ENCODE peak calls at places on chromosomes 1 and 21, in six cellular contexts. Z is SHP77 treated with DMSO at 0.1 percent for 48 hours, Y is type B pancreatic cell, H is NCI-H2081, U is fibroblast of lung, Q is HS-5. V is an unnamed sample.

GRCh38 chr1:165143437-165144065 is 213.0 kb downstream of the LMX1A start:
- DNase-seq in H (peak), U (no peak), Z (no peak), Q (no peak), Y (no peak), V (peak)

GRCh38 chr1:176206006-176206960 is 803 bp downstream of the COP1 start:
- DNase-seq in H (peak), Y (peak), Q (no peak), U (peak), Z (no peak), V (peak)

GRCh38 chr1:54267815-54268551 is 68.0 kb downstream of the MRPL37 start:
- DNase-seq in H (no peak), Q (no peak), U (no peak), Z (no peak), Y (no peak), V (no peak)

GRCh38 chr1:116909511-116910378 is at the start of gene PTGFRN:
- DNase-seq in U (peak), H (peak), Z (peak), Q (no peak), Y (peak), V (peak)

GRCh38 chr1:178031856-178032320 is 62.0 kb upstream of the RASAL2 start:
- DNase-seq in Y (no peak), H (peak), Z (peak), Q (peak), U (peak), V (peak)

GRCh38 chr21:28627691-28628090 is 365.0 kb downstream of the LTN1 start:
- DNase-seq in Z (no peak), Q (no peak), U (no peak), H (no peak), Y (no peak), V (no peak)

GRCh38 chr1:189821838-189822237 is 655.8 kb downstream of the BRINP3 start:
- DNase-seq in U (peak), Z (no peak), H (no peak), Q (peak), Y (no peak), V (no peak)

GRCh38 chr1:41670558-41670957 is 186.1 kb upstream of the EDN2 start:
- DNase-seq in U (peak), Q (no peak), Y (no peak), H (no peak), Z (no peak), V (no peak)

GRCh38 chr1:87951852-87952251 is 623.2 kb downstream of the LMO4 start:
- DNase-seq in U (no peak), H (no peak), Z (no peak), Y (no peak), Q (no peak), V (no peak)

GRCh38 chr1:34781071-34781843 is at the start of gene GJB3:
- DNase-seq in Y (no peak), Q (no peak), H (no peak), U (no peak), Z (no peak), V (peak)

GRCh38 chr1:77589231-77589630 is 93.2 kb downstream of the ZZZ3 start:
- DNase-seq in U (no peak), Y (no peak), H (no peak), Z (no peak), Q (no peak), V (no peak)

GRCh38 chr1:167526659-167527383 is 8.5 kb upstream of the CD247 start:
- DNase-seq in Q (no peak), U (no peak), Z (peak), Y (no peak), H (no peak), V (no peak)

GRCh38 chr1:231610392-231610791 is 16.2 kb upstream of the DISC1 start:
- DNase-seq in Y (no peak), U (no peak), Z (no peak), H (no peak), Q (no peak), V (no peak)